ENCODE peak calls at places on chromosomes 5 and 9, in six cellular contexts. R, H, L, W, X and E are unnamed samples.

GRCh38 chr9:89597711-89598707 is 6.8 kb upstream of the GADD45G start:
- DNase-seq in R (peak), H (peak), L (peak), W (no peak), X (no peak), E (no peak)

GRCh38 chr5:135133698-135134515 is 99.9 kb upstream of the PITX1 start:
- DNase-seq in R (no peak), H (no peak), L (no peak), W (no peak), X (peak), E (no peak)

GRCh38 chr5:42982107-42982622 is 58.0 kb downstream of the ANXA2R start:
- DNase-seq in R (no peak), H (no peak), L (no peak), W (no peak), X (peak), E (no peak)

GRCh38 chr5:93583799-93584530 is 943 bp downstream of the NR2F1 start:
- DNase-seq in R (no peak), H (peak), L (peak), W (no peak), X (no peak), E (no peak)

GRCh38 chr9:137236238-137236935 is 4.7 kb upstream of the TUBB4B start:
- DNase-seq in R (peak), H (peak), L (peak), W (peak), X (peak), E (peak)

GRCh38 chr5:27845248-27845647 is 806.9 kb upstream of the CDH9 start:
- DNase-seq in R (no peak), H (no peak), L (no peak), W (no peak), X (no peak), E (no peak)

GRCh38 chr5:140962190-140962589 is 4.1 kb upstream of the PCDHAC2 start:
- DNase-seq in R (no peak), H (no peak), L (no peak), W (no peak), X (no peak), E (no peak)

GRCh38 chr9:113580041-113580953 is 116.8 kb downstream of the RGS3 start:
- DNase-seq in R (peak), H (no peak), L (peak), W (peak), X (no peak), E (no peak)

GRCh38 chr5:68086857-68087256 is 128.7 kb upstream of the PIK3R1 start:
- DNase-seq in R (peak), H (no peak), L (peak), W (no peak), X (no peak), E (no peak)

GRCh38 chr9:125681086-125681622 is 25.9 kb downstream of the MAPKAP1 start:
- DNase-seq in R (no peak), H (no peak), L (no peak), W (no peak), X (no peak), E (no peak)

GRCh38 chr5:78716221-78716620 is 67.6 kb upstream of the LHFPL2 start:
- DNase-seq in R (no peak), H (no peak), L (peak), W (no peak), X (no peak), E (no peak)

GRCh38 chr5:135313405-135313804 is 85.6 kb downstream of the MACROH2A1 start:
- DNase-seq in R (no peak), H (no peak), L (no peak), W (no peak), X (no peak), E (no peak)

GRCh38 chr9:19782005-19782404 is 6.8 kb downstream of the SLC24A2 start:
- DNase-seq in R (no peak), H (peak), L (no peak), W (no peak), X (no peak), E (no peak)

GRCh38 chr5:54013556-54014157 is 296.7 kb downstream of the ARL15 start:
- DNase-seq in R (peak), H (no peak), L (peak), W (no peak), X (peak), E (no peak)

GRCh38 chr5:73939535-73939934 is 313.5 kb downstream of the ARHGEF28 start:
- DNase-seq in R (no peak), H (no peak), L (no peak), W (no peak), X (no peak), E (no peak)

GRCh38 chr5:172897691-172898512 is 61.3 kb upstream of the RPL26L1 start:
- DNase-seq in R (no peak), H (no peak), L (peak), W (no peak), X (no peak), E (no peak)

GRCh38 chr5:14326035-14326909 is 183.1 kb downstream of the TRIO start:
- DNase-seq in R (no peak), H (peak), L (no peak), W (no peak), X (peak), E (no peak)
- TF ChIP-seq CTCF in R (peak), H (no peak), L (peak), W (peak), X (peak), E (peak)

DNA sequence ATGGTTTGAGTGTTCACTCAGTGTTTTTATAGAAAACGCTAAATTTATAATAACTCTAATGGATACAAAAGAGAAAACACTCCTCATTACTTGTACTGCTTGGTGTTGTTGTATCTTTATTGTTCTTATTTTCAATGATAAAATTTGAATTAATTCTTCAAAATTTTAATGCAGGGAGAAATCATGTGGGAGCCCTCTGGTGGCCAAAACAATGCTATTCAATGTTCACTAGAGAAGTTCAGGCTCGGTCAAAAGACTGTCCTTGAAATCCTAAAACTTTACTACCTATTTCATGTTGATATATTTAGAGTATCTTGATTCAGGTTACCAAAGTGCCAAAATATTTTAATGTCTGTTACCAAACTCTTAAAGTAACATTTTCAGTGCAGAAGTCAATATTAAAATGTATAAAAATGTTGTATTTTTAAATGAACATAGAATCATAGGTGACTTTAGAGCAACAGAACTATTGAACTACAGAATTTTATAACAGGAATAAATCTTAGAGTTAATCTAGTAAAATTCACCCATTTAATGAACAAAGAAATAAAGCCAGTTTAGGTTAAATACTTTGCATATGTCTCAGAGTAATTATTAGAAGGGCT is 1259.8 kb downstream of the PTPRD start:
- DNase-seq in R (no peak), H (peak), L (no peak), W (no peak), X (no peak), E (no peak)
- TF ChIP-seq CTCF in R (peak), H (peak), L (peak), W (peak), X (peak), E (peak)

GRCh38 chr5:16179936-16180788 is 571 bp upstream of the MARCHF11 start:
- DNase-seq in R (no peak), H (peak), L (no peak), W (no peak), X (no peak), E (no peak)

GRCh38 chr5:16179511-16179935 is at the start of gene MARCHF11:
- DNase-seq in R (no peak), H (peak), L (no peak), W (no peak), X (no peak), E (no peak)

GRCh38 chr5:16180789-16181082 is 1.1 kb upstream of the MARCHF11 start:
- DNase-seq in R (no peak), H (no peak), L (no peak), W (no peak), X (no peak), E (no peak)

GRCh38 chr5:16178745-16179372 is 732 bp downstream of the MARCHF11 start:
- DNase-seq in R (no peak), H (peak), L (peak), W (no peak), X (peak), E (no peak)
- TF ChIP-seq CTCF in R (no peak), H (no peak), L (no peak), W (no peak), X (no peak), E (no peak)

GRCh38 chr9:859251-859650 is 17.8 kb downstream of the DMRT1 start:
- DNase-seq in R (no peak), H (no peak), L (no peak), W (no peak), X (no peak), E (no peak)
- TF ChIP-seq CTCF in R (no peak), H (no peak), L (no peak), W (no peak), X (no peak), E (no peak)

DNA sequence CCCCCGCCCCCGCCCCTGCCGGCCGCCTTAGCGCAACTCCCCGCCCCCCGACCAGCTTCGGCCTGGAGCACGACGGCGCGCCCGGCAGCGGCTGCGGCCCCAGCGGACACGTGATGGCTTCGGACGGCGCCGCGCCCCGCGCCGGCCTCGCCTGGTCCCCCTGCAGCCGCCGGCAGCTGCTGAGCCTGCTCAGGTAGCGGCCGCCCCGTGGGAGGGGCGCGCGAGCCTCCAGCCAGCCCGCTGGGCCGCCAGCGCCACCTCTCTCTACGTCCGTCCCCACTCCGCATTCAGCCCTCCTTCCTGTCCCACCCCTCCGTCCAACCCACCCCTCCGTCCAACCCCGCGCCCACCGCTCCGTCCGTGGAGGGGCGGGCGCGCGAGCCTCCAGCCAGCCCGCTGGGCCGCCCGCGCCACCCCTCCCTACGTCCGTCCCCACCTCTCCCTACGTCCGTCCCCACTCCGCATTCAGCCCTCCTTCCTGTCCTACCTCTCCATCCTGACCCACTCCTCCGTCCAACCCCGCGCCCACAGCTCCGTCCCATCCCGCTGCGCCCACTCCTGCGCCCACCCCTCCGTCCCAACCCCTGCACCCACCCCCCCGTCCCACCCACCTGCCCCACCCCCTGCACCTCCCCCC is 6.5 kb downstream of the ADAMTS13 start:
- DNase-seq in R (no peak), H (peak), L (no peak), W (no peak), X (peak), E (peak)
- TF ChIP-seq CTCF in R (no peak), H (no peak), L (no peak), W (no peak), X (no peak), E (no peak)

DNA sequence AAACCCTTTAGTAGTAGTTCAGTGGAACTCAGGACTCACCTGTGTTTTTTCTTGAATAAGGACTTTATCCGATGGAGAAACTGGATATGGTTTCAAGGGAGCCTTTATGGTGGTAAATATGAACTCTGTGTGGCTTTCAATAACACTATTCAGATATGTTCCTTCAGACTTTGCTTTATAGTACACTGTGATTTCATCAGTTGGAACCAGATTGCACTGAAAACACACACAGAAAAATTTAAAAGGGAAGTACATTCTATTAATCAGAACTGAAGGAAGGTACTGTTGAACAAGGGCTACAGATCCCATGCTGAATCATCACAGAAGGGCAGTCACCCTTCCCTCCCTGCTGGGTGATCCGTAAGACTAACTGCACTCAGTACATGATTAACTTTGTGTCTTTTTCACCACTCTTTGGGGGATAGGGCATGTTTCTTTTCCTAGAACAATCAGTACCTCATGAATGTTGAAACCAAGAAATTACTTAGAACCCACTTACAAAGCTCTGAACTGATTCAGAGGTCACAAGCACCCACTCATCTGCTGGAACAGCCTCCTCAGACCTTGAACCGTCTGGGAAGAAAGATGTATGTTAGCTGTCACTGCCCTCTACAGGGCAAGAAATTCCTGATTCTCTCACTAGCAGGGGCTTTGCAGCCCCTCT is 51.2 kb downstream of the IARS1 start:
- DNase-seq in R (no peak), H (peak), L (peak), W (no peak), X (no peak), E (no peak)
- TF ChIP-seq CTCF in R (no peak), H (no peak), L (peak), W (no peak), X (no peak), E (peak)

GRCh38 chr9:127170049-127170448 is 47.6 kb upstream of the ANGPTL2 start:
- DNase-seq in R (no peak), H (no peak), L (no peak), W (no peak), X (no peak), E (no peak)
- TF ChIP-seq CTCF in R (no peak), H (no peak), L (no peak), W (no peak), X (no peak), E (no peak)